ENCODE peak calls at places on chromosomes 6 and 20, in seven cellular contexts. J, Z, W, M, B, F and N are unnamed samples.

GRCh38 chr6:6823568-6824224 is 235.2 kb downstream of the LY86 start:
- DNase-seq in J (no peak), Z (no peak), W (no peak), M (no peak), B (no peak), F (no peak), N (no peak)

GRCh38 chr6:44058617-44059358 is 68.5 kb downstream of the MRPL14 start:
- DNase-seq in J (no peak), Z (peak), W (no peak), M (peak), B (no peak), F (peak), N (peak)

GRCh38 chr6:81326856-81327561 is 425.5 kb downstream of the TENT5A start:
- DNase-seq in J (no peak), Z (no peak), W (no peak), M (no peak), B (no peak), F (no peak), N (no peak)

GRCh38 chr20:32421290-32421689 is 63.2 kb downstream of the ASXL1 start:
- DNase-seq in J (no peak), Z (no peak), W (no peak), M (no peak), B (no peak), F (no peak), N (no peak)

GRCh38 chr6:108180776-108181175 is 15.0 kb downstream of the NR2E1 start:
- DNase-seq in J (no peak), Z (no peak), W (no peak), M (no peak), B (no peak), F (no peak), N (no peak)

GRCh38 chr20:57083072-57083471 is 183.4 kb downstream of the BMP7 start:
- DNase-seq in J (no peak), Z (no peak), W (no peak), M (no peak), B (no peak), F (no peak), N (no peak)

GRCh38 chr6:148981515-148981914 is 234.7 kb downstream of the UST start:
- DNase-seq in J (no peak), Z (no peak), W (no peak), M (no peak), B (no peak), F (no peak), N (no peak)

GRCh38 chr20:62693523-62693922 is 15.1 kb upstream of the NTSR1 start:
- DNase-seq in J (no peak), Z (no peak), W (no peak), M (no peak), B (no peak), F (no peak), N (no peak)

GRCh38 chr6:49978332-49979226 is 9.2 kb upstream of the DEFB113 start:
- DNase-seq in J (no peak), Z (no peak), W (no peak), M (no peak), B (no peak), F (no peak), N (no peak)

GRCh38 chr6:152221806-152222628 is 414.5 kb downstream of the ESR1 start:
- DNase-seq in J (no peak), Z (no peak), W (no peak), M (no peak), B (no peak), F (no peak), N (no peak)

GRCh38 chr6:129501401-129502051 is 208.5 kb downstream of the ARHGAP18 start:
- DNase-seq in J (peak), Z (peak), W (peak), M (peak), B (peak), F (no peak), N (no peak)

GRCh38 chr20:40683221-40683893 is 5.7 kb downstream of the MAFB start:
- DNase-seq in J (no peak), Z (no peak), W (peak), M (no peak), B (peak), F (peak), N (no peak)

DNA sequence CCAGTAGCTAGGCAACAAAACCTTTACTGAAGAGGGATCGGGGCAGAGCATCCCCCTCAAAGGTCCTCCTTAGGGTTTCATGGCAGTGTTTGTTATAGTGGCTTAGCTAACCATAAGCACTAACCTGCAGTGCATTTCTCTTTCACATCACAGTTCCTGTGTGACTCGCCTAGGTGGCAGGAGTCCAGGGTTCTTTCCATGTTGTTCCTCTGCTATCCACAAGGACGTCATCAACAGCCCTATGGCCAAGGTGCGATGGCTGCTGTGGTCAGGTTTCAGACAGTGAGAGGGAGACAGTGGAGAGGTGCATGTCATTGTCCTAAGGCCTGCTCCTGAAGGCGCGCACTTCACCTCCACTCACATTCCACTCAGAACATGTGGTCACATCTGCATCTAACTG is 38.8 kb upstream of the FOXA2 start:
- DNase-seq in J (no peak), Z (no peak), W (no peak), M (no peak), B (no peak), F (no peak), N (no peak)
- TF ChIP-seq CTCF in J (no peak), Z (no peak), W (no peak), M (no peak), B (no peak), F (no peak), N (no peak)

GRCh38 chr20:11178946-11179654 is 505.3 kb upstream of the JAG1 start:
- DNase-seq in J (no peak), Z (no peak), W (no peak), M (peak), B (no peak), F (no peak), N (no peak)
- TF ChIP-seq CTCF in J (no peak), Z (no peak), W (no peak), M (no peak), B (no peak), F (no peak), N (no peak)

DNA sequence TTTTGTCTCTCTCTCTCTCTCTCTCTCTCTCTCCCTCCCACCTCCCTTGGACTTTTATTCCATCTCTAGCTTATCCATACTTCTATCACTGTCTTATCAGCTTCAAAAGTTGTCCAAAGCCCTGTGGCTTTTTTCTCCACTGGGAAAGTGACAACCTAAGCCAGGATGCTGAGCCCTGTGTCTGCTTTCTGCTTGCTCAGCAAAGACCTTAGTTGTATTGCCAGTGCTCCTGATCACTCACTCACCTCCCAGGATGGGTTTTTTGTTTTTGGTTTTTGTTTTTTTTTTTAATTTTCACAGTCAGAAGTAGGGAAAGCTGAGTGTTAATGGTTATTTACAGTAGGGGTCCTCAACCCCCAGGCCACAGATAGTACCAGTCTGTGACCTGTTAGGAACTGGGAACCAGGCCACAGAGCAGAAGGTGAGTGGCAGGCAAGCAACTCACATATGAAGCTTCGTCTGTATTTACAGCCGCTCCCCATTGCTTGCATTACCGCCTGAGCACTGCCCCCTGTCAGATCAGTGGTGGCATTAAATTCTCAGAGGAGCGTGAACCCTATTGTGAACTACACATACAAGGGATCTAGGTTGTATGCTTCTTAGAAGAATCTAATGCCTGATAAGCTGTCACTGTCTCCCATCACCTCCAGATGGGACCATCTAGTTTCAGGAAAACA is 125.0 kb upstream of the ID4 start:
- DNase-seq in J (no peak), Z (no peak), W (no peak), M (no peak), B (no peak), F (no peak), N (no peak)
- TF ChIP-seq CTCF in J (no peak), Z (no peak), W (no peak), M (no peak), B (no peak), F (no peak), N (no peak)

DNA sequence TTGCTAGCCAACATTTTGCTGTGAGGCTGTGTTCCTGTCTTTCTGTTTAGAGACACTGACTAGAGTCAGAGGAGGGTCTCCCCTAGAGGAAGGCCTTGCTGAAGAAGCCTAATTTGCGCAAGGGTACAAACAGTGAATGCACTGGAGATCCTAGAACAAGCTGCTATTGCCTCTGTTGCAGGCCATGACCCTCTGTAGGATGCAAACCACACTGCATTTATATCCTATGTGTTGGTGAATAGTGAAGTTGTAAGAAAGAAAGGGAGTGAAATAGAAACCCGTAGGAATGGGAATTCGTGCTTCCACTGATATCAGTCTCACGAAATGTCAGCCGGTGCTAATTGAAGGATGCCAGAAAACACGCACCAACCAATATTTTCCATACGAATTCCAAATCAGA is 88.2 kb downstream of the GJA1 start:
- DNase-seq in J (no peak), Z (no peak), W (no peak), M (no peak), B (no peak), F (no peak), N (no peak)
- TF ChIP-seq CTCF in J (no peak), Z (no peak), W (no peak), M (no peak), B (no peak), F (no peak), N (no peak)

GRCh38 chr6:23661549-23661948 is 464.5 kb upstream of the NRSN1 start:
- DNase-seq in J (no peak), Z (no peak), W (no peak), M (no peak), B (no peak), F (no peak), N (no peak)

GRCh38 chr6:23656257-23656731 is 469.7 kb upstream of the NRSN1 start:
- DNase-seq in J (no peak), Z (no peak), W (peak), M (no peak), B (no peak), F (no peak), N (no peak)

GRCh38 chr6:23655502-23655901 is 470.5 kb upstream of the NRSN1 start:
- DNase-seq in J (no peak), Z (no peak), W (no peak), M (no peak), B (no peak), F (no peak), N (no peak)

GRCh38 chr6:23656826-23657225 is 469.2 kb upstream of the NRSN1 start:
- DNase-seq in J (no peak), Z (no peak), W (no peak), M (no peak), B (no peak), F (no peak), N (no peak)

DNA sequence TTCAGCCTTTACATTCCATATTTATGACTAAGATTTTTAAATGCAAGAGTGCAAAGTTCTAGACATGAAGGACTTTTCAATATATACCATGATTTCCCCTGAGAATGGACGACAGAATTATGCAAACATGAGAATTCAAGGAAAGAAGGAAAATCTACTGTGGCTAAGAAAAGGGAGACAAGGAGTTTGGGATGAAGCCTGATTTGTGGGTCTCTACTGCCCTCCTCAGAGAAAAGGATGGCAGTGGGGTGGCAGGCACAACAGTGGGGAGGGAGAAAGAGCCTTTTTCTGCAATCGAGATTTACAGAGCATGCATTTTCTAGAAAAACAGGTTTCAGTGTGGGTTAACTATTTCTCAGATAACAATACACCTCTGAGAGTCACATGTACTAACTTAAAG is 466.9 kb upstream of the NRSN1 start:
- DNase-seq in J (no peak), Z (no peak), W (peak), M (no peak), B (peak), F (no peak), N (no peak)
- TF ChIP-seq CTCF in J (peak), Z (no peak), W (peak), M (peak), B (peak), F (peak), N (no peak)

GRCh38 chr20:54217762-54218161 is 9.9 kb downstream of the PFDN4 start:
- DNase-seq in J (no peak), Z (no peak), W (no peak), M (no peak), B (no peak), F (no peak), N (no peak)

GRCh38 chr20:54221383-54221782 is 13.5 kb downstream of the PFDN4 start:
- DNase-seq in J (no peak), Z (no peak), W (no peak), M (no peak), B (no peak), F (no peak), N (no peak)

GRCh38 chr20:54218470-54218869 is 10.6 kb downstream of the PFDN4 start:
- DNase-seq in J (no peak), Z (no peak), W (no peak), M (no peak), B (no peak), F (no peak), N (no peak)

GRCh38 chr20:54220722-54221121 is 12.8 kb downstream of the PFDN4 start:
- DNase-seq in J (no peak), Z (no peak), W (no peak), M (no peak), B (no peak), F (no peak), N (no peak)

DNA sequence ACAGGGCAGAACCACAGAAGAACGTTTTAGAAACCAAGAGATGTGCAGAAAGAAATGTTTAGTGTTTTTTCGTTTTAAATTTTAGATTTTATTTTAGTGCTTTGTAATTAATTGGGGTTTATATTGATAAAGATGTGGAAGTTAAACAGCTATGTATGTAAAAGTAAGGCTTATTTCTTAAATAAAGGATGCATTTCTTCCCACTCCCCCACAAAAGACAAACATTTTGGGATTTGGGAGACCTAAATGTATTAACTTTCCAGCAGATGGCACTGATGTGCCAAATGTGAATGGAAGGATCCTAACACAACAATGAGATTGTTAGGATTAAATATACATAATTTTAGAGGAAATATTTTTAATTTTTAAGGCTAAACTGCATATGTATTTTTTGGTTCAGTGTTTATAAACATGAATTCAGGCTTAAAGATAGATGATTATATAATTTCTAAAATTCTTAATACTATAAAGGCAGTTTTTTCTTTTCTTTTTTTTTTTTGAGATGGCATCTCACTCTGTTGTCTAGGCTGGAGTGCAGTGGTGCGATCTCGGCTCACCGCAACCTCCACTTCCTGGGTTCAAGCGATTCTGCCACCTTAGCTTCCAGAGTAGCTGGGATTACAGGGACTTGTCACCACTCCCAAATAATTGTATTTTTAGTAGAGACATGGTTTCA is 12.0 kb downstream of the PFDN4 start:
- DNase-seq in J (no peak), Z (no peak), W (no peak), M (peak), B (no peak), F (no peak), N (no peak)
- TF ChIP-seq CTCF in J (peak), Z (peak), W (peak), M (peak), B (peak), F (peak), N (peak)